ENCODE peak calls at places on chromosome 1, in eight cellular contexts. A, X, Z, T, G, O, V and S are unnamed samples.

GRCh38 chr1:234902774-234903173 is 225.9 kb downstream of the TOMM20 start:
- DNase-seq in T (no peak), A (no peak), V (no peak), G (no peak), Z (no peak), O (no peak), X (no peak), S (no peak)

GRCh38 chr1:228852511-228853088 is 117.3 kb downstream of the RHOU start:
- DNase-seq in V (no peak), A (no peak), O (no peak), Z (no peak), X (no peak), G (peak), T (no peak), S (no peak)

GRCh38 chr1:51956528-51957509 is 33.7 kb downstream of the RAB3B start:
- DNase-seq in T (no peak), O (peak), Z (no peak), A (no peak), G (no peak), X (no peak), V (peak), S (no peak)

GRCh38 chr1:206023682-206024081 is at the start of gene CTSE:
- DNase-seq in T (no peak), X (no peak), V (no peak), G (no peak), Z (no peak), A (no peak), O (no peak), S (peak)

GRCh38 chr1:54054438-54054749 is 986 bp downstream of the TCEANC2 start:
- DNase-seq in A (no peak), V (no peak), O (peak), T (no peak), Z (no peak), X (no peak), G (no peak), S (no peak)

GRCh38 chr1:75625795-75626194 is 14.9 kb upstream of the SLC44A5 start:
- DNase-seq in T (no peak), G (no peak), O (peak), V (no peak), X (no peak), Z (no peak), A (no peak), S (no peak)

GRCh38 chr1:214453109-214453722 is 98.2 kb downstream of the PTPN14 start:
- DNase-seq in T (no peak), X (no peak), A (no peak), Z (no peak), V (peak), O (no peak), G (no peak), S (no peak)

GRCh38 chr1:36843027-36843426 is 191.3 kb downstream of the GRIK3 start:
- DNase-seq in V (no peak), A (no peak), Z (no peak), G (no peak), T (no peak), O (no peak), X (no peak), S (no peak)

GRCh38 chr1:233020441-233020840 is 70.0 kb downstream of the NTPCR start:
- DNase-seq in Z (peak), V (peak), G (peak), T (no peak), X (no peak), O (no peak), A (no peak), S (no peak)

GRCh38 chr1:1000357-1001056 is 610 bp upstream of the HES4 start:
- DNase-seq in V (peak), A (peak), X (peak), G (peak), O (peak), T (peak), Z (peak), S (peak)

GRCh38 chr1:26358411-26359384 is 4.8 kb upstream of the CRYBG2 start:
- DNase-seq in G (no peak), T (no peak), Z (peak), A (no peak), X (no peak), V (no peak), O (no peak), S (peak)

GRCh38 chr1:157505481-157506272 is 46.6 kb downstream of the FCRL5 start:
- DNase-seq in A (peak), T (peak), Z (peak), V (peak), O (peak), G (peak), X (peak), S (peak)

GRCh38 chr1:215566556-215567490 is at the start of gene KCTD3:
- DNase-seq in T (peak), O (peak), A (peak), G (peak), V (peak), Z (peak), X (peak), S (peak)
- TF ChIP-seq POLR2A in T (peak), O (peak), A (peak), G (no peak), V (no peak), Z (peak), X (peak), S (peak)

DNA sequence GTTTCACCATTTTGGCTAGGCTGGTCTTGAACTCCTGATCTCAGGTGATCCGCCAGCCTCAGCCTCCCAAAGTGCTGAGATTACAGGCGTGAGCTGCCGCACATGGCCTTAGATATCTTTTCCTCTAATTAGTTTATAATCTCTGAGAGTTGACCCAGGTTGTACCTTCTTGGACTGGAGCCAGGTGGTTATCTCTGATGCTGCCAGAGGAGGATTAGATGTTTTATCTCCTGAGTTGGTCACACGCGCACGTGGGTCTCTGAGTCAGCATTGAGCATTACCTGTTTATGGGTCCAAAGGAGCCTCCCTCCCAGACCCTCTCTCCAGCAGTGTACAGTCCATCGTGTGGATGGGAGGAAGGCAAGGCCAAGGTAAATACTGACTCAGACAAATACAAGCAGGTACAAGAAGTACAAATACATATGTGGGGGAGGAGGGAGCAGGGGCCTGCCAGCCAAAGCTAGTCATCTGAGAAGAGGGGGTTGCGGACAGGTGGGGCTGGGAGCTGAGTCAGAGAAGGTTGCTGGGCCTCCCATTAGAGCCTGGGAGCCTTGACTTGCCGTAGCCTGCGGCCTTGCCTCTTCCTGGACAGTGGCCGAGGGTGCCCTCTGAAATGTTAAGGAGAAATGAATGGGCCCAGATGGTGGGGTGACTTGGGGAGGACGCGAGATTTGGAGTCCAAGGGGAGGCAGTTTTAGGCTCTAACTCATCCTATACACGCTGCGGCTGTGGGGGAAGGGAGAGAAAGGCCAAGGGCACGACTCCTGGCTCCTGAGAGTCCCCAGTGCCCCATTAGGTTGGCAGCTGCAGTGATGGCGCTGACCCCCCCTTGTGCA is 13.1 kb downstream of the IL6R start:
- DNase-seq in Z (peak), O (no peak), T (peak), X (peak), G (no peak), A (no peak), V (no peak), S (peak)
- TF ChIP-seq POLR2A in Z (peak), O (no peak), T (no peak), X (peak), G (no peak), A (no peak), V (no peak), S (peak)

GRCh38 chr1:84478876-84479868 is at the start of gene RPF1:
- DNase-seq in O (peak), A (peak), T (peak), X (peak), G (peak), V (peak), Z (peak), S (peak)
- TF ChIP-seq POLR2A in O (peak), A (peak), T (peak), X (peak), G (no peak), V (peak), Z (peak), S (peak)

GRCh38 chr1:41752514-41753170 is 166.1 kb downstream of the HIVEP3 start:
- DNase-seq in O (no peak), T (no peak), X (no peak), Z (no peak), A (no peak), V (no peak), G (no peak), S (no peak)

GRCh38 chr1:41754540-41754939 is 164.2 kb downstream of the HIVEP3 start:
- DNase-seq in T (no peak), A (no peak), Z (no peak), V (no peak), G (no peak), O (peak), X (no peak), S (no peak)

GRCh38 chr1:41749992-41750745 is 168.6 kb downstream of the HIVEP3 start:
- DNase-seq in V (no peak), G (no peak), T (no peak), A (no peak), X (no peak), Z (no peak), O (no peak), S (no peak)

GRCh38 chr1:41751804-41752513 is 166.8 kb downstream of the HIVEP3 start:
- DNase-seq in A (no peak), V (peak), Z (peak), O (peak), T (no peak), G (no peak), X (no peak), S (peak)
- TF ChIP-seq POLR2A in A (no peak), V (no peak), Z (no peak), O (no peak), T (no peak), G (no peak), X (no peak), S (no peak)

GRCh38 chr1:23622284-23622683 is 63.0 kb upstream of the ID3 start:
- DNase-seq in O (no peak), A (no peak), G (no peak), X (no peak), V (no peak), T (no peak), Z (no peak), S (no peak)

GRCh38 chr1:23618586-23619083 is 59.3 kb upstream of the ID3 start:
- DNase-seq in T (no peak), X (no peak), V (no peak), Z (no peak), G (no peak), O (no peak), A (no peak), S (no peak)

GRCh38 chr1:23617019-23617418 is 57.7 kb upstream of the ID3 start:
- DNase-seq in T (no peak), A (no peak), O (no peak), X (no peak), Z (no peak), G (no peak), V (no peak), S (no peak)

GRCh38 chr1:23620605-23621004 is 61.3 kb upstream of the ID3 start:
- DNase-seq in V (no peak), T (no peak), X (no peak), A (no peak), G (no peak), O (no peak), Z (no peak), S (no peak)

DNA sequence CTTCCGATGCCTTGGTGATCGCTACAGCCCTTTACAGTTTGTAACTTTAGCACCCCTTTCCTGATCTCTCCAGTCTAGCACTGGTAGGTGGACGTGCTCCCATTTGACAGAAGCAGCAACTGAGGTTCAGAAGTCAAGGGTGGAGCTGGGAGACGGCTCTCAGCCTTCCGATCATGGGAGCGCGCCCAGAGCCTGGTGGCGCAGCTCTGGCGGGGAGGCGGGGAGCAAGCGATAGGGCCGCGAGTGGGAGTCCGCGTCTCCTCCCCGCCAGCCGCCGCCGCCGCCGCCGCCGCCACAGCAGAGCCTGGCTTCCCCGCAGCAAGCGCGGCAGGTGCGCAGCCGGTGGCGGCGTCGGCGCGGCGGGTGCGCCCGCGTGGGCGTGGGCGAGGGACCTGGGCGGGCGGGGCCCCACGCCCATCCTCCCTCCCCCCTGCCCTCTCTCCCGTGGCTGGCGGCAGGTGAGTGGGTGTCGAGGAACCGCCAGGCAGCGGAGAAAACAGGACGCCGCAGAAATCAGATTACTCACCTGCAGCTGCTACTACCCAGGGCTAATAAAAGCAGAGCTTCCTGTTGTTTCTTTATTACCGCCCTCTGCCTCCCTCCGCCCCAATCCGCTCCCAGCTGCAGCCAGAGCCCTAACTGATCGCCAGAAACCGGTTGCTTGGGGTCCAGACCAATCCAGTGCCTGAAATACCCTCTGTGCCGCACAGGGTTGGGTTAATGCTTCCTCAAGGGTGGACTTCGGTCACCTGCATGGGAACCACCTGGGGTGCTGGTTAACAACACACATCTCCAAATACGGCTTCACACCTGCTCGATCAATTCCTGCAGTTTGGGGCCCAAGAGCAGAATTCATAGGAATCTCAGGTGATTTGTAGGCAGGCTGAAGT is 60.2 kb upstream of the ID3 start:
- DNase-seq in V (peak), Z (peak), T (no peak), X (no peak), O (no peak), G (no peak), A (peak), S (peak)
- TF ChIP-seq POLR2A in V (no peak), Z (peak), T (no peak), X (no peak), O (no peak), G (no peak), A (no peak), S (peak)

GRCh38 chr1:27400035-27400962 is 7.9 kb downstream of the GPR3 start:
- DNase-seq in X (no peak), V (no peak), Z (no peak), A (no peak), G (no peak), O (no peak), T (no peak), S (no peak)
- TF ChIP-seq POLR2A in X (no peak), V (no peak), Z (no peak), A (no peak), G (no peak), O (no peak), T (no peak), S (no peak)

DNA sequence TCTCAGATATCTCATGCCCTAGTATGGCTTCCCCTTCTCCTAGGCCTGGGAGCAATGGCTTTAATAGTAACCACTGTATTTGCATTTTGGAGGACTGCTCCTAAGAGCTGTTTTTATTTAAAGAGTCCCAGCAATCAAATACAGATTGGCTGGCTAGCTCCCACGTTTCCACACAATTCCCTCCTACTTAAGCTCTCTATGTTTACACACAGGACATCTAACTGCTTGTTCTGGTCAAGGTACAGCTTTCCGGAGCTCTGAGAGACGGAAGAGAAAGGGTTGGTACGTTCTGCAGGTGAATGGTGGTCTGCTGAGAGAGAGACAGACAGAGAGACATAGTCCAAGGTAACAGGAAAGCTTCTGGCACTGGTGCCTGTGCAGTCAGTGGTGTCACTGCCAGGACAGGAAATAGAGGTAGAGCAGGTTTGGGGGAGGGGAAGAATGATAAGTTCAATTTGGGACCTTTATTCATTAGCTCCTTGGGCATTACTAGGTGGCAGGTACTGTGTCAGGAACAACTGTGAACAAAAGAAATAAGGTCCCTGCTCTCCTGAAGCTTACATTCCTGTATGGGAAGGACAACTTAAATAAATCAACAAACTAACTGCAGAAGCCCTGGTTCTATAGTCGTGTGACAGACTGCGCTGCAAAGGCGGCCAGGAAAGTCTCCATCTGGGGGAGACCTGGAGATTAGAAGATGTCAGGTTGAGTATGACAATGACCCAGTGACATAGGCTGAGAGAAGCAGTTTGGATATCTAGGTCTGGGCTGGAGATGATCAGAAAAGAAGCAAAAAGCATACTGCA is 1.2 kb upstream of the SLC25A33 start:
- DNase-seq in O (no peak), T (no peak), X (peak), A (no peak), Z (peak), G (no peak), V (no peak), S (peak)
- TF ChIP-seq POLR2A in O (no peak), T (no peak), X (peak), A (no peak), Z (peak), G (no peak), V (no peak), S (peak)

DNA sequence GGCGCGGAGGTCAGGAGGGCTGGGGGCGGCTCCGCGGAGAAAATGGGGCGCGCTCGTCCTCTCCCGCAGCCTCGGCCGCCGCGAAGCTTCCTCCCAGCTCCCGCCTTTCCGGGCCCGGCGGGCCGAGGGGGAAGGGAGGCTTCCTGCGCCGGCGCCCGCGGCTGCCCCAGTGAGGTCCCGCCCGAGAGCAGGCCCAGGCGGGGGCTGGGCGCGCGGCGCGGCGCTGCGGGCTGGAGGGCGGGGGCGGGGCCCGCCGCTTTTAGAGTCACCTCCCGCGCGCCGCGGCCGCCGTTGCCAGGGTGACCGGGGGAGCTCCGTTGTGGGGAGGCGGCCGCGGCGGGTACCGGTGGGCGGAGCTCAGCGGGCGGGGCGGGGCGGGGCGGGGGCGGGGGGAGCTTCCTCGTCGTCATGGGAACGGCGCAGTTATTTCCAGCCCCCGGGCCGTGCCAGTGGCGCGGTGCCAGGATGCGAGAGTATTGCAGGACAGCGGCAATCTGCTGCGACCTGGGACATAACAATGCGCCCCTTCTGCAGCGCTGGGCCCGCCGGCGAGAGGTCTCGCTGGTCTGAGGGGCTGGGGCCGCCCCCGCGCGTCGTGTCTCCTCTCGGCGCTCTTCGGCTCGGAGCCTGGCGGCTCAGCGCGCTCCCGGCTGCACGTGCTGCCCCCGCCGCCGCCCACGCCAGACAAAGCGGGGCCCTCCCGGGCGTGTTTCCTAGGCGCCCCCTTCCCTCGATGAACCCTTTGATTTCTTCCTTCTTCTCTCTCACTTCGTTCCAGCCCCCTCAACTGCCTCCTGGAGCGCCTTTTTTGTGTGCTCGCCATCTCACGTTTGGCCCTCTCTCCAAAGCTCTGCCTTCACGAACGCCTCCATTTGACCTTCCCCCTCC is 16.9 kb downstream of the IER5 start:
- DNase-seq in X (peak), O (peak), A (peak), Z (peak), G (peak), V (peak), T (peak), S (peak)
- TF ChIP-seq POLR2A in X (peak), O (peak), A (peak), Z (peak), G (peak), V (peak), T (peak), S (peak)

DNA sequence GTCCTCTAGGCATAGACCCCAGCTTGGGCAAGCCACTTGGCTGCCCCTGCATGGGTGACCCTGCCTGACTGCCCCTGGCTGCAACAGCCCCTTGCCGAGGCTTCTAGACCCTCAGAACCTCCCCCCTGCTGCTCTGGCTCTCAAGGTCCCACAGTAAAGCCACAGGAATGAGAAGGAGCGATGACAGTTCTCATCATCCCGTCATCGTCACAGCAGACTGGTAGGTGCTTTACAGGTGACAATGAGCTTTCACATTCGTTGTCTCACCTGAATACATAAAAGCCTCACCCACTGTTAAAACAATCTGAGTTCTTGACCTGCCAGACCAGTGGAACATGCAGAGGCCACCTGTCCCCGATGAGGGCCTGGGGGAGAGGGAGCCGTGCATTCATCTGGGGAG is 36.0 kb upstream of the GPR157 start:
- DNase-seq in Z (no peak), T (no peak), G (no peak), X (no peak), A (no peak), O (no peak), V (no peak), S (no peak)
- TF ChIP-seq POLR2A in Z (no peak), T (no peak), G (no peak), X (no peak), A (no peak), O (no peak), V (no peak), S (no peak)